ENCODE peak calls at places on chromosome 15, in seven cellular contexts. H, R, W, L, O, Z and X are unnamed samples.
A peak's percentile ranks its signal among the peaks of the same experiment; 100 is the strongest.

GRCh38 chr15:101128696-101129095 is 123.2 kb downstream of the CHSY1 start:
- DNase-seq in H (no peak), R (no peak), W (no peak), L (no peak), O (no peak), Z (no peak), X (no peak)

GRCh38 chr15:66024998-66025397 is 155.7 kb downstream of the RAB11A start:
- DNase-seq in H (no peak), R (no peak), W (no peak), L (no peak), O (no peak), Z (no peak), X (no peak)

GRCh38 chr15:62637498-62637897 is 405.0 kb upstream of the TPM1 start:
- DNase-seq in H (no peak), R (no peak), W (no peak), L (no peak), O (no peak), Z (no peak), X (no peak)

GRCh38 chr15:68819451-68820204 is 1.1 kb downstream of the ANP32A start:
- DNase-seq in H (peak; percentile 52), R (peak; percentile 42), W (peak; percentile 13), L (peak; percentile 68), O (no peak), Z (peak; percentile 78), X (peak; percentile 49)

GRCh38 chr15:33852094-33852493 is 116.2 kb upstream of the CHRM5 start:
- DNase-seq in H (no peak), R (no peak), W (no peak), L (peak; percentile 40), O (no peak), Z (no peak), X (no peak)

GRCh38 chr15:25287823-25288222 is 151.0 kb downstream of the UBE3A start:
- DNase-seq in H (no peak), R (no peak), W (no peak), L (no peak), O (no peak), Z (no peak), X (no peak)

GRCh38 chr15:78149805-78150751 is 916 bp downstream of the IDH3A start:
- DNase-seq in H (no peak), R (no peak), W (no peak), L (peak; percentile 13), O (no peak), Z (no peak), X (no peak)

GRCh38 chr15:89361451-89362202 is 27.0 kb upstream of the POLG start:
- DNase-seq in H (peak; percentile 58), R (peak; percentile 50), W (peak; percentile 12), L (peak; percentile 71), O (peak; percentile 11), Z (no peak), X (peak; percentile 49)

GRCh38 chr15:44735482-44736260 is 657 bp upstream of the TRIM69 start:
- DNase-seq in H (no peak), R (no peak), W (no peak), L (peak; percentile 48), O (no peak), Z (no peak), X (no peak)

GRCh38 chr15:33107950-33108349 is 86.6 kb downstream of the FMN1 start:
- DNase-seq in H (no peak), R (no peak), W (no peak), L (no peak), O (no peak), Z (no peak), X (no peak)

GRCh38 chr15:101115887-101116680 is 135.8 kb downstream of the CHSY1 start:
- DNase-seq in H (no peak), R (no peak), W (no peak), L (peak; percentile 82), O (no peak), Z (no peak), X (no peak)

GRCh38 chr15:51727141-51727897 is 10.1 kb downstream of the LYSMD2 start:
- DNase-seq in H (no peak), R (no peak), W (no peak), L (no peak), O (no peak), Z (no peak), X (no peak)

GRCh38 chr15:64912926-64913325 is 1.2 kb downstream of the ANKDD1A start:
- DNase-seq in H (no peak), R (no peak), W (no peak), L (no peak), O (no peak), Z (no peak), X (no peak)

GRCh38 chr15:36501063-36501678 is 78.3 kb upstream of the CDIN1 start:
- DNase-seq in H (no peak), R (no peak), W (no peak), L (peak; percentile 88), O (peak; percentile 33), Z (no peak), X (no peak)